ENCODE peak calls at places on chromosomes 1 and 21, in eight cellular contexts. V is fibroblast of mammary gland, U is prostate gland, O is GM23338, W is cardiac fibroblast, Y is RWPE1, M is heart left ventricle, F is neural progenitor cell. E is an unnamed sample.

GRCh38 chr1:181086926-181087325 is 1.6 kb upstream of the IER5 start:
- DNase-seq in Y (peak), U (no peak), O (no peak), M (no peak), V (peak), F (no peak), W (peak), E (no peak)

GRCh38 chr1:10546896-10547295 is 72.1 kb downstream of the PEX14 start:
- DNase-seq in M (no peak), F (no peak), U (no peak), W (no peak), V (no peak), O (no peak), Y (no peak), E (no peak)

GRCh38 chr1:61224609-61225008 is 142.2 kb downstream of the NFIA start:
- DNase-seq in M (no peak), Y (no peak), O (no peak), V (no peak), F (no peak), U (peak), W (peak), E (no peak)

GRCh38 chr21:45372732-45373355 is 32.1 kb upstream of the COL18A1 start:
- DNase-seq in F (no peak), M (no peak), U (no peak), O (no peak), V (no peak), W (no peak), Y (peak), E (no peak)

GRCh38 chr1:27296773-27297214 is 25.2 kb upstream of the TMEM222 start:
- DNase-seq in Y (peak), O (peak), V (peak), U (peak), W (peak), F (peak), M (peak), E (no peak)

GRCh38 chr1:115478933-115479551 is 141.0 kb upstream of the NGF start:
- DNase-seq in V (no peak), U (peak), W (no peak), M (no peak), O (peak), F (no peak), Y (no peak), E (no peak)

GRCh38 chr1:186518822-186519381 is 58.0 kb upstream of the PDC start:
- DNase-seq in V (no peak), U (no peak), M (no peak), W (no peak), F (no peak), Y (no peak), O (no peak), E (no peak)

GRCh38 chr1:18926315-18927081 is 24.1 kb upstream of the ALDH4A1 start:
- DNase-seq in U (no peak), V (peak), M (peak), O (no peak), W (peak), Y (peak), F (no peak), E (no peak)

GRCh38 chr1:234529095-234529494 is 50.1 kb upstream of the TARBP1 start:
- DNase-seq in Y (no peak), F (no peak), M (no peak), W (no peak), U (no peak), V (no peak), O (no peak), E (no peak)

GRCh38 chr1:94235189-94236020 is 2.0 kb downstream of the ARHGAP29 start:
- DNase-seq in M (no peak), F (no peak), Y (no peak), W (peak), O (no peak), U (no peak), V (no peak), E (no peak)

GRCh38 chr1:202578001-202578500 is 132.2 kb downstream of the SYT2 start:
- DNase-seq in V (no peak), M (no peak), U (no peak), Y (peak), W (peak), O (peak), F (peak), E (no peak)
- TF ChIP-seq CTCF in V (no peak), M (no peak), U (no peak), Y (no peak), W (no peak), O (no peak), F (no peak), E (no peak)

GRCh38 chr1:154765970-154766369 is 104.1 kb downstream of the KCNN3 start:
- DNase-seq in U (no peak), V (peak), F (peak), O (peak), W (peak), M (no peak), Y (peak), E (no peak)
- TF ChIP-seq CTCF in U (no peak), V (peak), F (peak), O (peak), W (peak), M (peak), Y (no peak), E (peak)

GRCh38 chr1:78060857-78061563 is 15.2 kb downstream of the GIPC2 start:
- DNase-seq in M (no peak), V (no peak), F (no peak), W (no peak), O (peak), Y (no peak), U (no peak), E (no peak)
- TF ChIP-seq CTCF in M (no peak), V (no peak), F (peak), W (no peak), O (peak), Y (no peak), U (no peak), E (no peak)

DNA sequence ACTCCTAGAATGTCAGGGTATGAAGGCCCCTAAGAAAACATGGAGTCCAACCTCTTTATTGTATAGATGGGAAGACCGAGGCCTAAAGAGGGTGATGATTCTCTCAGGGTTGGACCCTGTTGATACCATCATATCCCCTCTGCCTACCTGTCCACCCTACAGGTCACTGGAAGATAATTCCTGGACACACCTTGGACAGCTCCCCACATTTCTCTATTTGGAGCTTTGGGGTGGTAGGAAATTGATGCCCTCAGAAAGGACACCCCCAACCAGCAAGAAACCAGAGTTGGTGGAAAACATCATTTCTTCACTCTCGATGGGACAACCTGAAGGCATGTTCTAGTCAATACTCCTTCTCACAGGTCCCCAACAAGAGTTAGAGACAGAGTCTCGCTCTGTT is 3.0 kb upstream of the TCEA3 start:
- DNase-seq in W (no peak), V (no peak), F (no peak), M (no peak), Y (no peak), O (no peak), U (no peak), E (no peak)
- TF ChIP-seq CTCF in W (no peak), V (no peak), F (no peak), M (no peak), Y (no peak), O (no peak), U (no peak), E (no peak)

GRCh38 chr1:22247527-22248218 is 104.8 kb upstream of the WNT4 start:
- DNase-seq in W (no peak), M (no peak), O (no peak), U (no peak), Y (no peak), V (no peak), F (no peak), E (no peak)
- TF ChIP-seq CTCF in W (no peak), M (no peak), O (no peak), U (no peak), Y (no peak), V (no peak), F (no peak), E (no peak)

GRCh38 chr1:54791880-54792522 is 9.1 kb downstream of the TTC22 start:
- DNase-seq in O (peak), W (peak), V (peak), Y (no peak), U (no peak), F (peak), M (no peak), E (no peak)
- TF ChIP-seq CTCF in O (peak), W (peak), V (peak), Y (no peak), U (peak), F (peak), M (no peak), E (peak)

GRCh38 chr1:41800237-41800902 is 118.4 kb downstream of the HIVEP3 start:
- DNase-seq in W (peak), O (no peak), Y (no peak), U (no peak), M (peak), F (no peak), V (no peak), E (no peak)

GRCh38 chr1:41804176-41804575 is 114.5 kb downstream of the HIVEP3 start:
- DNase-seq in M (no peak), U (no peak), Y (no peak), F (no peak), O (no peak), V (no peak), W (no peak), E (no peak)

GRCh38 chr1:41799723-41800122 is 119.0 kb downstream of the HIVEP3 start:
- DNase-seq in Y (peak), O (no peak), F (no peak), U (no peak), W (no peak), V (peak), M (no peak), E (no peak)

GRCh38 chr1:41803656-41804055 is 115.1 kb downstream of the HIVEP3 start:
- DNase-seq in F (no peak), U (no peak), O (no peak), M (no peak), V (no peak), Y (peak), W (no peak), E (no peak)

GRCh38 chr1:41802532-41803501 is 115.9 kb downstream of the HIVEP3 start:
- DNase-seq in W (peak), U (peak), O (no peak), Y (peak), F (no peak), M (peak), V (no peak), E (no peak)
- TF ChIP-seq CTCF in W (no peak), U (no peak), O (no peak), Y (no peak), F (no peak), M (no peak), V (no peak), E (no peak)